ENCODE peak calls at places on chromosomes 12 and 14, in four cellular contexts. E is caudate nucleus, Y is tibial artery, D is amygdala. S is an unnamed sample.

GRCh38 chr12:107903377-107904061 is 129.0 kb downstream of the ASCL4 start:
- DNase-seq in E (no peak), Y (no peak), D (peak), S (no peak)

GRCh38 chr14:39860837-39861236 is 428.6 kb upstream of the FBXO33 start:
- DNase-seq in E (no peak), Y (no peak), D (no peak), S (no peak)

GRCh38 chr14:74579447-74580274 is 32.4 kb downstream of the LTBP2 start:
- DNase-seq in E (no peak), Y (no peak), D (no peak), S (peak)

GRCh38 chr12:85036241-85036707 is at the start of the genes LRRIQ1 and TSPAN19:
- DNase-seq in E (peak), Y (peak), D (peak), S (peak)

GRCh38 chr12:100840748-100841147 is 46.2 kb downstream of the ANO4 start:
- DNase-seq in E (no peak), Y (no peak), D (no peak), S (no peak)

GRCh38 chr12:105053116-105053572 is 31.1 kb downstream of the ALDH1L2 start:
- DNase-seq in E (peak), Y (peak), D (peak), S (peak)

GRCh38 chr12:106160915-106161314 is 22.2 kb upstream of the NUAK1 start:
- DNase-seq in E (no peak), Y (no peak), D (no peak), S (no peak)

GRCh38 chr12:3753549-3754284 is 808 bp upstream of the CRACR2A start:
- DNase-seq in E (no peak), Y (peak), D (no peak), S (no peak)

GRCh38 chr14:50099335-50099734 is 17.0 kb downstream of the VCPKMT start:
- DNase-seq in E (no peak), Y (no peak), D (no peak), S (no peak)

GRCh38 chr12:23083267-23083666 is 458.3 kb downstream of the ETNK1 start:
- DNase-seq in E (no peak), Y (no peak), D (no peak), S (peak)

GRCh38 chr12:53205747-53206146 is 1.3 kb downstream of the ITGB7 start:
- DNase-seq in E (no peak), Y (no peak), D (no peak), S (peak)

GRCh38 chr14:86858043-86858442 is 1134.9 kb downstream of the GALC start:
- DNase-seq in E (no peak), Y (no peak), D (no peak), S (peak)

GRCh38 chr12:113005759-113006158 is 27.4 kb downstream of the OAS2 start:
- DNase-seq in E (no peak), Y (no peak), D (no peak), S (no peak)

GRCh38 chr12:27185234-27186045 is 58.6 kb upstream of the STK38L start:
- DNase-seq in E (no peak), Y (no peak), D (no peak), S (peak)

GRCh38 chr12:113080692-113081091 is 24.2 kb downstream of the DTX1 start:
- DNase-seq in E (no peak), Y (no peak), D (no peak), S (no peak)

GRCh38 chr14:24887623-24888304 is 162.2 kb downstream of the STXBP6 start:
- DNase-seq in E (no peak), Y (no peak), D (no peak), S (peak)

GRCh38 chr12:116870306-116870705 is 10.9 kb downstream of the HRK start:
- DNase-seq in E (no peak), Y (no peak), D (no peak), S (no peak)

GRCh38 chr14:72755766-72756165 is 138.1 kb downstream of the DPF3 start:
- DNase-seq in E (no peak), Y (no peak), D (no peak), S (no peak)

S was measured in astrocyte of the cerebellum.